ENCODE peak calls at places on chromosomes 4 and X, in five cellular contexts. One of them, this sample, is unnamed.
A peak's percentile ranks its signal among the peaks of the same experiment; 100 is the strongest.

GRCh38 chrX:13128104-13128503 is 83.7 kb upstream of the FAM9C start:
- DNase-seq in small intestine: no peak
- DNase-seq in T47D: no peak
- DNase-seq in stimulated activated naive CD4-positive, alpha-beta T cell treated with Interleukin-2 at 50 U/mL for 16 hours: no peak
- DNase-seq in right atrium auricular region: no peak
- DNase-seq in this sample: no peak

GRCh38 chr4:168167714-168168284 is 75.5 kb downstream of the ANXA10 start:
- DNase-seq in small intestine: no peak
- DNase-seq in T47D: no peak
- DNase-seq in stimulated activated naive CD4-positive, alpha-beta T cell treated with Interleukin-2 at 50 U/mL for 16 hours: no peak
- DNase-seq in right atrium auricular region: no peak
- DNase-seq in this sample: no peak

GRCh38 chr4:141020801-141021261 is 112.4 kb downstream of the RNF150 start:
- DNase-seq in small intestine: no peak
- DNase-seq in T47D: no peak
- DNase-seq in stimulated activated naive CD4-positive, alpha-beta T cell treated with Interleukin-2 at 50 U/mL for 16 hours: no peak
- DNase-seq in right atrium auricular region: no peak
- DNase-seq in this sample: no peak

GRCh38 chr4:32826169-32826568 is 2106.0 kb downstream of the PCDH7 start:
- DNase-seq in small intestine: no peak
- DNase-seq in T47D: no peak
- DNase-seq in stimulated activated naive CD4-positive, alpha-beta T cell treated with Interleukin-2 at 50 U/mL for 16 hours: no peak
- DNase-seq in right atrium auricular region: no peak
- DNase-seq in this sample: no peak

GRCh38 chr4:88674989-88675388 is 22.6 kb downstream of the NAP1L5 start:
- DNase-seq in small intestine: no peak
- DNase-seq in T47D: no peak
- DNase-seq in stimulated activated naive CD4-positive, alpha-beta T cell treated with Interleukin-2 at 50 U/mL for 16 hours: no peak
- DNase-seq in right atrium auricular region: no peak
- DNase-seq in this sample: no peak

GRCh38 chr4:60683953-60684352 is 516.2 kb upstream of the ADGRL3 start:
- DNase-seq in small intestine: no peak
- DNase-seq in T47D: no peak
- DNase-seq in stimulated activated naive CD4-positive, alpha-beta T cell treated with Interleukin-2 at 50 U/mL for 16 hours: no peak
- DNase-seq in right atrium auricular region: no peak
- DNase-seq in this sample: no peak

GRCh38 chrX:135345328-135345645 is 36.0 kb downstream of the ETDC start:
- DNase-seq in small intestine: no peak
- DNase-seq in T47D: no peak
- DNase-seq in stimulated activated naive CD4-positive, alpha-beta T cell treated with Interleukin-2 at 50 U/mL for 16 hours: no peak
- DNase-seq in right atrium auricular region: no peak
- DNase-seq in this sample: peak; percentile 3

GRCh38 chrX:133776072-133776471 is 209.3 kb downstream of the GPC3 start:
- DNase-seq in small intestine: no peak
- DNase-seq in T47D: no peak
- DNase-seq in stimulated activated naive CD4-positive, alpha-beta T cell treated with Interleukin-2 at 50 U/mL for 16 hours: peak; percentile 2
- DNase-seq in right atrium auricular region: no peak
- DNase-seq in this sample: peak; percentile 49

GRCh38 chr4:41747230-41748055 is 1.1 kb downstream of the PHOX2B start:
- DNase-seq in small intestine: no peak
- DNase-seq in T47D: no peak
- DNase-seq in stimulated activated naive CD4-positive, alpha-beta T cell treated with Interleukin-2 at 50 U/mL for 16 hours: no peak
- DNase-seq in right atrium auricular region: no peak
- DNase-seq in this sample: no peak

GRCh38 chr4:20354120-20354519 is 102.4 kb downstream of the SLIT2 start:
- DNase-seq in small intestine: no peak
- DNase-seq in T47D: no peak
- DNase-seq in stimulated activated naive CD4-positive, alpha-beta T cell treated with Interleukin-2 at 50 U/mL for 16 hours: no peak
- DNase-seq in right atrium auricular region: no peak
- DNase-seq in this sample: no peak

GRCh38 chr4:15702941-15703403 is at the start of gene BST1:
- DNase-seq in small intestine: peak; percentile 95
- DNase-seq in T47D: no peak
- DNase-seq in stimulated activated naive CD4-positive, alpha-beta T cell treated with Interleukin-2 at 50 U/mL for 16 hours: peak; percentile 26
- DNase-seq in right atrium auricular region: peak; percentile 85
- DNase-seq in this sample: no peak

GRCh38 chr4:150078041-150078995 is at the start of gene DCLK2:
- DNase-seq in small intestine: peak; percentile 21
- DNase-seq in T47D: peak; percentile 64
- DNase-seq in stimulated activated naive CD4-positive, alpha-beta T cell treated with Interleukin-2 at 50 U/mL for 16 hours: no peak
- DNase-seq in right atrium auricular region: peak; percentile 64
- DNase-seq in this sample: no peak

GRCh38 chrX:38004046-38004445 is 2.3 kb upstream of the SYTL5 start:
- DNase-seq in small intestine: no peak
- DNase-seq in T47D: no peak
- DNase-seq in stimulated activated naive CD4-positive, alpha-beta T cell treated with Interleukin-2 at 50 U/mL for 16 hours: no peak
- DNase-seq in right atrium auricular region: no peak
- DNase-seq in this sample: no peak

GRCh38 chr4:57102050-57102564 is 8.1 kb downstream of the IGFBP7 start:
- DNase-seq in small intestine: no peak
- DNase-seq in T47D: no peak
- DNase-seq in stimulated activated naive CD4-positive, alpha-beta T cell treated with Interleukin-2 at 50 U/mL for 16 hours: no peak
- DNase-seq in right atrium auricular region: peak; percentile 81
- DNase-seq in this sample: no peak

GRCh38 chrX:20315140-20315539 is 48.4 kb upstream of the RPS6KA3 start:
- DNase-seq in small intestine: peak; percentile 6
- DNase-seq in T47D: no peak
- DNase-seq in stimulated activated naive CD4-positive, alpha-beta T cell treated with Interleukin-2 at 50 U/mL for 16 hours: no peak
- DNase-seq in right atrium auricular region: no peak
- DNase-seq in this sample: no peak

GRCh38 chr4:169115897-169116254 is 105.8 kb upstream of the CBR4 start:
- DNase-seq in small intestine: peak; percentile 73
- DNase-seq in T47D: no peak
- DNase-seq in stimulated activated naive CD4-positive, alpha-beta T cell treated with Interleukin-2 at 50 U/mL for 16 hours: no peak
- DNase-seq in right atrium auricular region: no peak
- DNase-seq in this sample: peak; percentile 86

GRCh38 chr4:111399523-111400135 is 745.6 kb upstream of the FAM241A start:
- DNase-seq in small intestine: no peak
- DNase-seq in T47D: no peak
- DNase-seq in stimulated activated naive CD4-positive, alpha-beta T cell treated with Interleukin-2 at 50 U/mL for 16 hours: no peak
- DNase-seq in right atrium auricular region: no peak
- DNase-seq in this sample: no peak

GRCh38 chrX:96182366-96182765 is 502.3 kb upstream of the DIAPH2 start:
- DNase-seq in small intestine: no peak
- DNase-seq in T47D: no peak
- DNase-seq in stimulated activated naive CD4-positive, alpha-beta T cell treated with Interleukin-2 at 50 U/mL for 16 hours: no peak
- DNase-seq in right atrium auricular region: no peak
- DNase-seq in this sample: peak; percentile 70

GRCh38 chrX:8868906-8869305 is 67.7 kb upstream of the FAM9A start:
- DNase-seq in small intestine: no peak
- DNase-seq in T47D: no peak
- DNase-seq in stimulated activated naive CD4-positive, alpha-beta T cell treated with Interleukin-2 at 50 U/mL for 16 hours: no peak
- DNase-seq in right atrium auricular region: no peak
- DNase-seq in this sample: no peak

GRCh38 chr4:2284161-2284933 is 22.4 kb upstream of the MXD4 start:
- DNase-seq in small intestine: no peak
- DNase-seq in T47D: no peak
- DNase-seq in stimulated activated naive CD4-positive, alpha-beta T cell treated with Interleukin-2 at 50 U/mL for 16 hours: no peak
- DNase-seq in right atrium auricular region: no peak
- DNase-seq in this sample: no peak

GRCh38 chr4:115668396-115668795 is 555.0 kb upstream of the NDST4 start:
- DNase-seq in small intestine: no peak
- DNase-seq in T47D: no peak
- DNase-seq in stimulated activated naive CD4-positive, alpha-beta T cell treated with Interleukin-2 at 50 U/mL for 16 hours: no peak
- DNase-seq in right atrium auricular region: no peak
- DNase-seq in this sample: no peak

GRCh38 chrX:9647475-9647874 is 118.2 kb downstream of the GPR143 start:
- DNase-seq in small intestine: no peak
- DNase-seq in T47D: no peak
- DNase-seq in stimulated activated naive CD4-positive, alpha-beta T cell treated with Interleukin-2 at 50 U/mL for 16 hours: no peak
- DNase-seq in right atrium auricular region: no peak
- DNase-seq in this sample: no peak

GRCh38 chr4:15695240-15695699 is 7.6 kb upstream of the BST1 start:
- DNase-seq in small intestine: no peak
- DNase-seq in T47D: no peak
- DNase-seq in stimulated activated naive CD4-positive, alpha-beta T cell treated with Interleukin-2 at 50 U/mL for 16 hours: no peak
- DNase-seq in right atrium auricular region: no peak
- DNase-seq in this sample: no peak

GRCh38 chr4:181261279-181261678 is 981.9 kb upstream of the TENM3 start:
- DNase-seq in small intestine: no peak
- DNase-seq in T47D: no peak
- DNase-seq in stimulated activated naive CD4-positive, alpha-beta T cell treated with Interleukin-2 at 50 U/mL for 16 hours: no peak
- DNase-seq in right atrium auricular region: no peak
- DNase-seq in this sample: peak; percentile 1

GRCh38 chr4:16092682-16093319 is 9.0 kb upstream of the PROM1 start:
- DNase-seq in small intestine: no peak
- DNase-seq in T47D: no peak
- DNase-seq in stimulated activated naive CD4-positive, alpha-beta T cell treated with Interleukin-2 at 50 U/mL for 16 hours: no peak
- DNase-seq in right atrium auricular region: no peak
- DNase-seq in this sample: no peak

GRCh38 chrX:119783026-119783425 is 8.4 kb downstream of the RPL39 start:
- DNase-seq in small intestine: no peak
- DNase-seq in T47D: no peak
- DNase-seq in stimulated activated naive CD4-positive, alpha-beta T cell treated with Interleukin-2 at 50 U/mL for 16 hours: no peak
- DNase-seq in right atrium auricular region: no peak
- DNase-seq in this sample: no peak

GRCh38 chrX:106300656-106301055 is 132.6 kb downstream of the PWWP3B start:
- DNase-seq in small intestine: no peak
- DNase-seq in T47D: no peak
- DNase-seq in stimulated activated naive CD4-positive, alpha-beta T cell treated with Interleukin-2 at 50 U/mL for 16 hours: no peak
- DNase-seq in right atrium auricular region: no peak
- DNase-seq in this sample: peak; percentile 5

GRCh38 chrX:30570505-30570904 is 7.1 kb downstream of the TASL start:
- DNase-seq in small intestine: peak; percentile 5
- DNase-seq in T47D: no peak
- DNase-seq in stimulated activated naive CD4-positive, alpha-beta T cell treated with Interleukin-2 at 50 U/mL for 16 hours: no peak
- DNase-seq in right atrium auricular region: no peak
- DNase-seq in this sample: peak; percentile 25

GRCh38 chr4:127660486-127660885 is 27.7 kb downstream of the INTU start:
- DNase-seq in small intestine: peak; percentile 39
- DNase-seq in T47D: no peak
- DNase-seq in stimulated activated naive CD4-positive, alpha-beta T cell treated with Interleukin-2 at 50 U/mL for 16 hours: no peak
- DNase-seq in right atrium auricular region: no peak
- DNase-seq in this sample: no peak

GRCh38 chrX:30343206-30343605 is 34.0 kb upstream of the NR0B1 start:
- DNase-seq in small intestine: no peak
- DNase-seq in T47D: no peak
- DNase-seq in stimulated activated naive CD4-positive, alpha-beta T cell treated with Interleukin-2 at 50 U/mL for 16 hours: no peak
- DNase-seq in right atrium auricular region: no peak
- DNase-seq in this sample: peak; percentile 12

GRCh38 chrX:13491061-13491460 is 78.3 kb upstream of the EGFL6 start:
- DNase-seq in small intestine: no peak
- DNase-seq in T47D: no peak
- DNase-seq in stimulated activated naive CD4-positive, alpha-beta T cell treated with Interleukin-2 at 50 U/mL for 16 hours: no peak
- DNase-seq in right atrium auricular region: no peak
- DNase-seq in this sample: no peak

GRCh38 chr4:73019462-73020047 is 50.0 kb downstream of the COX18 start:
- DNase-seq in small intestine: peak; percentile 16
- DNase-seq in T47D: no peak
- DNase-seq in stimulated activated naive CD4-positive, alpha-beta T cell treated with Interleukin-2 at 50 U/mL for 16 hours: no peak
- DNase-seq in right atrium auricular region: no peak
- DNase-seq in this sample: peak; percentile 55

GRCh38 chr4:168496834-168497233 is at the start of gene PALLD:
- DNase-seq in small intestine: no peak
- DNase-seq in T47D: no peak
- DNase-seq in stimulated activated naive CD4-positive, alpha-beta T cell treated with Interleukin-2 at 50 U/mL for 16 hours: no peak
- DNase-seq in right atrium auricular region: no peak
- DNase-seq in this sample: no peak

GRCh38 chr4:118740869-118741268 is 55.7 kb downstream of the METTL14 start:
- DNase-seq in small intestine: peak; percentile 8
- DNase-seq in T47D: no peak
- DNase-seq in stimulated activated naive CD4-positive, alpha-beta T cell treated with Interleukin-2 at 50 U/mL for 16 hours: no peak
- DNase-seq in right atrium auricular region: no peak
- DNase-seq in this sample: peak; percentile 16

GRCh38 chrX:153934473-153935325 is at the start of gene NAA10:
- DNase-seq in small intestine: peak; percentile 72
- DNase-seq in T47D: peak; percentile 74
- DNase-seq in stimulated activated naive CD4-positive, alpha-beta T cell treated with Interleukin-2 at 50 U/mL for 16 hours: peak; percentile 59
- DNase-seq in right atrium auricular region: no peak
- DNase-seq in this sample: peak; percentile 88